ENCODE peak calls at places on chromosomes 4 and X, in four cellular contexts. C, U, A and F are unnamed samples.

GRCh38 chr4:89753601-89754066 is 83.3 kb downstream of the SNCA start:
- DNase-seq in C (no peak), U (no peak), A (no peak), F (no peak)

GRCh38 chrX:37905436-37906147 is 58.2 kb upstream of the DYNLT3 start:
- DNase-seq in C (no peak), U (peak), A (peak), F (no peak)

GRCh38 chr4:168511780-168512467 is 15.1 kb downstream of the PALLD start:
- DNase-seq in C (peak), U (no peak), A (no peak), F (no peak)

GRCh38 chrX:43998374-43998773 is 25.2 kb upstream of the NDP start:
- DNase-seq in C (no peak), U (no peak), A (no peak), F (no peak)

GRCh38 chrX:151702741-151703352 is 7.6 kb downstream of the PRRG3 start:
- DNase-seq in C (no peak), U (no peak), A (no peak), F (no peak)

GRCh38 chrX:133171962-133172708 is 46.0 kb downstream of the TFDP3 start:
- DNase-seq in C (no peak), U (peak), A (no peak), F (no peak)

GRCh38 chrX:49995795-49996455 is 73.5 kb downstream of the CLCN5 start:
- DNase-seq in C (no peak), U (no peak), A (no peak), F (no peak)

GRCh38 chrX:116379854-116380253 is 56.6 kb upstream of the SLC6A14 start:
- DNase-seq in C (no peak), U (no peak), A (no peak), F (no peak)

GRCh38 chr4:189096717-189097116 is 844.0 kb upstream of the FRG1 start:
- DNase-seq in C (no peak), U (no peak), A (no peak), F (no peak)

GRCh38 chr4:30543057-30543456 is 177.1 kb upstream of the PCDH7 start:
- DNase-seq in C (no peak), U (no peak), A (no peak), F (no peak)

GRCh38 chr4:144449623-144450022 is 196.3 kb upstream of the HHIP start:
- DNase-seq in C (no peak), U (no peak), A (no peak), F (no peak)

GRCh38 chr4:11175374-11175773 is 253.3 kb downstream of the HS3ST1 start:
- DNase-seq in C (no peak), U (no peak), A (no peak), F (no peak)

GRCh38 chr4:89054627-89055026 is 2.4 kb downstream of the FAM13A start:
- DNase-seq in C (no peak), U (no peak), A (no peak), F (no peak)

GRCh38 chr4:56468097-56468422 is 643 bp downstream of the SRP72 start:
- DNase-seq in C (no peak), U (no peak), A (peak), F (no peak)

GRCh38 chr4:158163941-158164665 is 8.7 kb downstream of the GASK1B start:
- DNase-seq in C (no peak), U (no peak), A (no peak), F (no peak)

GRCh38 chr4:2257361-2258001 is 4.4 kb downstream of the MXD4 start:
- DNase-seq in C (no peak), U (no peak), A (peak), F (no peak)

GRCh38 chrX:71098302-71098701 is 2.7 kb downstream of the FOXO4 start:
- DNase-seq in C (peak), U (peak), A (peak), F (no peak)

GRCh38 chr4:101099001-101099400 is 248.3 kb downstream of the PPP3CA start:
- DNase-seq in C (no peak), U (no peak), A (no peak), F (no peak)

GRCh38 chrX:132809581-132809980 is 148.8 kb downstream of the HS6ST2 start:
- DNase-seq in C (no peak), U (no peak), A (no peak), F (no peak)

GRCh38 chr4:53508446-53508845 is 82.8 kb downstream of the LNX1 start:
- DNase-seq in C (no peak), U (no peak), A (no peak), F (no peak)

GRCh38 chrX:374566-374965 is 12.1 kb downstream of the PPP2R3B start:
- DNase-seq in C (no peak), U (no peak), A (no peak), F (no peak)

GRCh38 chr4:2858451-2859217 is 15.0 kb downstream of the ADD1 start:
- DNase-seq in C (no peak), U (no peak), A (no peak), F (no peak)

GRCh38 chrX:46686003-46686645 is 72.8 kb downstream of the SLC9A7 start:
- DNase-seq in C (peak), U (peak), A (peak), F (no peak)

GRCh38 chr4:61373901-61374611 is 173.9 kb downstream of the ADGRL3 start:
- DNase-seq in C (no peak), U (no peak), A (no peak), F (no peak)

GRCh38 chrX:107935200-107935599 is 47.0 kb downstream of the TEX13B start:
- DNase-seq in C (no peak), U (no peak), A (no peak), F (peak)

GRCh38 chrX:154412468-154412867 is 1.1 kb downstream of the TAFAZZIN start:
- DNase-seq in C (peak), U (peak), A (peak), F (no peak)